ENCODE peak calls at places on chromosomes 6 and 20, in nine cellular contexts. P, K, G, F, C, M, S, B and U are unnamed samples. For H3K4me1, the result is how much of the 10 kb centered on the place peaks cover.

GRCh38 chr6:96116674-96117073 is 100.9 kb downstream of the FUT9 start:
- DNase-seq in K (no peak), M (no peak), B (no peak), F (no peak), P (no peak), G (no peak), C (no peak), S (no peak), U (no peak)

GRCh38 chr6:72002415-72002814 is 116.1 kb downstream of the RIMS1 start:
- DNase-seq in K (no peak), F (no peak), B (no peak), S (no peak), M (no peak), P (no peak), C (no peak), G (no peak), U (no peak)

GRCh38 chr6:26272171-26272631 is 92.8 kb upstream of the BTN3A2 start:
- DNase-seq in K (peak), M (no peak), B (no peak), C (peak), S (peak), F (no peak), P (peak), G (no peak), U (peak)

GRCh38 chr6:27168586-27169443 is 78.7 kb upstream of the PRSS16 start:
- DNase-seq in M (peak), F (no peak), K (no peak), B (no peak), S (no peak), C (no peak), P (no peak), G (no peak), U (no peak)

GRCh38 chr20:47204008-47204745 is 152.3 kb downstream of the ZMYND8 start:
- DNase-seq in C (no peak), B (no peak), M (peak), P (no peak), S (no peak), K (no peak), G (peak), F (no peak), U (no peak)

GRCh38 chr6:41064841-41065240 is 7.3 kb downstream of the OARD1 start:
- DNase-seq in G (no peak), B (no peak), C (no peak), S (no peak), K (no peak), M (no peak), P (no peak), F (no peak), U (peak)

GRCh38 chr20:38304845-38305447 is 990 bp downstream of the BPI start:
- DNase-seq in C (no peak), B (no peak), G (peak), K (peak), F (no peak), M (peak), P (peak), S (no peak), U (peak)

GRCh38 chr6:106961801-106962200 is 12.7 kb downstream of the CD24 start:
- DNase-seq in M (no peak), B (no peak), K (no peak), S (no peak), C (no peak), F (no peak), P (no peak), G (no peak), U (no peak)

GRCh38 chr6:15539722-15540270 is 123.0 kb downstream of the DTNBP1 start:
- DNase-seq in K (no peak), F (no peak), C (no peak), S (no peak), P (no peak), B (no peak), M (no peak), G (no peak), U (no peak)

GRCh38 chr6:42025066-42025789 is 25.1 kb upstream of the TAF8 start:
- DNase-seq in F (no peak), S (no peak), B (no peak), G (no peak), P (peak), M (no peak), C (no peak), K (no peak), U (no peak)

GRCh38 chr20:33521461-33521860 is 31.6 kb downstream of the CBFA2T2 start:
- DNase-seq in S (no peak), P (no peak), K (no peak), B (no peak), M (no peak), F (no peak), G (no peak), C (no peak), U (peak)

GRCh38 chr6:41021832-41022231 is 17.2 kb downstream of the UNC5CL start:
- DNase-seq in C (no peak), P (no peak), M (peak), G (peak), K (no peak), F (no peak), B (no peak), S (peak), U (no peak)

GRCh38 chr6:150767585-150768164 is 97.8 kb upstream of the MTHFD1L start:
- DNase-seq in M (no peak), C (no peak), G (no peak), F (no peak), P (no peak), K (no peak), S (no peak), B (no peak), U (no peak)

GRCh38 chr6:150766201-150766997 is 99.1 kb upstream of the MTHFD1L start:
- DNase-seq in K (no peak), C (no peak), F (no peak), P (no peak), B (no peak), G (no peak), S (no peak), M (no peak), U (no peak)

GRCh38 chr6:150765457-150765764 is 100.1 kb upstream of the MTHFD1L start:
- DNase-seq in S (no peak), P (no peak), C (no peak), K (no peak), B (no peak), M (no peak), G (no peak), F (no peak), U (no peak)

GRCh38 chr6:150767161-150767560 is 98.3 kb upstream of the MTHFD1L start:
- DNase-seq in F (no peak), B (no peak), M (no peak), P (no peak), K (no peak), G (no peak), S (no peak), C (no peak), U (no peak)

GRCh38 chr6:150764638-150765456 is 100.7 kb upstream of the MTHFD1L start:
- DNase-seq in S (no peak), M (no peak), C (no peak), P (no peak), B (no peak), G (no peak), K (no peak), F (no peak), U (no peak)
- H3K4me1 ChIP-seq in S (under half), M (under half), C (under half), P (under half), B (under half), G (under half), K (under half), F (under half), U (under half)

DNA sequence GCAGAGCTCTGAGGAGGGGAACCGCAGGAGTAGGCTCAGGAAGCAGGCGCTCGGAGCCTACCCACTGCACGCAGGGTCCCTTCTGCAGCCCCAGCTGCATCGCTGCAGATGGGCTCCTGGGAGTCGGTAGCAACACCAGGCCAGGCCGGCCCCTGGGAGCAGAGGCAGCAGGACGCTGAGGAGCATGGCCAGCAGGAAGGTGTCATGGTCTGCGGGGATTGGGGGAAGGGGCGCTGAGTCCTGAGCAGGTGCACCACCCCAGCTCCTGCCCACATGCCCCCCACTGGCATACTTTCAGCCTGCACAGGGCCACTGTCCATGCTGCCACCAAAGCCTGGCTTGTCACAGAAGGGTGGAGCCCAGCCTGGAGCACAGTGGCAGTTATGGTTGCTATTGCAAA is 7.7 kb upstream of the GFRA4 start:
- DNase-seq in B (no peak), G (no peak), K (no peak), F (no peak), P (no peak), C (no peak), M (no peak), S (no peak), U (no peak)
- H3K4me1 ChIP-seq in B (under half), G (under half), K (under half), F (under half), P (under half), C (under half), M (under half), S (under half), U (under half)

DNA sequence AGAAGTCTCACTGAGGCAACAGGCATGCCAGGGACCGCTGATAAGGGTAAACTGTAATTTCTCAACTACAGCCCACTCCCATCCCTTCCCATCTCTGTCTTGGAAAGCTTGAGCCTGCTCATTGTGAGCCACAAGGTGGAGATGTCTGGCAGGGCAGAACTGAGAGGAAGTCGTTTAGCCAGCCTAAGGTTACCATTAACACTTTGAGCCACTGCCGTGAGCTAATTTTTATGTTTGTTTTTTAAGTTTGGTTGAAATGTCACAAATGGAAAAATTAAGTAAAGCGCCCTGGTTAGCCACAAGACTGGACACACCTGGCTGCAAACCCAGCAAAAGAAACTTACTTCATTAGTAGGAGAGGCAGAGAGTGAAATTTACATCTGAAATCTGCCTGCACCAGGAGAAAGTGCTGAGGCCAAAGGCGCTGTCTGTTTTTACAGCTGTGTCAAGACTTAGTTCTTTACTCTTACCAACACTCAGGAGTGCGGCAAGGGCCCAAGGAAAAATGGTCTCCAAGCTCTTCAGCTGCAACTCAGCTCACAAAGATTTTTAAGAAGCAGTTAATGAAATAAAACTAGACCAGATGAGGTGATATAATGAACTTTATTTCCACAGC is 50.0 kb upstream of the FAM83C start:
- DNase-seq in K (no peak), F (no peak), S (no peak), G (no peak), B (no peak), P (no peak), M (peak), C (no peak), U (no peak)
- H3K4me1 ChIP-seq in K (under half), F (under half), S (under half), G (under half), B (under half), P (under half), M (under half), C (under half), U (under half)

GRCh38 chr6:35050988-35051330 is 90.2 kb downstream of the TCP11 start:
- DNase-seq in S (no peak), P (no peak), F (no peak), C (no peak), G (no peak), K (peak), M (no peak), B (no peak), U (no peak)
- H3K4me1 ChIP-seq in S (half or more), P (under half), F (under half), C (under half), G (under half), K (under half), M (under half), B (half or more), U (under half)

GRCh38 chr6:143698329-143698728 is 20.6 kb downstream of the PHACTR2 start:
- DNase-seq in M (no peak), F (no peak), K (no peak), S (no peak), G (no peak), C (no peak), B (no peak), P (no peak), U (no peak)
- H3K4me1 ChIP-seq in M (under half), F (under half), K (under half), S (half or more), G (under half), C (under half), B (half or more), P (under half), U (under half)

GRCh38 chr20:41533537-41534136 is 84.5 kb downstream of the CHD6 start:
- DNase-seq in S (no peak), F (no peak), G (no peak), C (no peak), M (no peak), P (no peak), K (no peak), B (no peak), U (peak)

GRCh38 chr20:41534842-41535241 is 83.3 kb downstream of the CHD6 start:
- DNase-seq in P (no peak), M (peak), C (no peak), B (no peak), K (no peak), F (no peak), S (no peak), G (no peak), U (no peak)

GRCh38 chr20:41534170-41534569 is 84.0 kb downstream of the CHD6 start:
- DNase-seq in F (no peak), C (no peak), G (no peak), M (no peak), S (no peak), B (no peak), K (no peak), P (no peak), U (no peak)

GRCh38 chr20:41531876-41532275 is 86.3 kb downstream of the CHD6 start:
- DNase-seq in G (no peak), S (no peak), M (no peak), K (no peak), P (no peak), C (no peak), B (no peak), F (no peak), U (no peak)

GRCh38 chr20:41532935-41533334 is 85.2 kb downstream of the CHD6 start:
- DNase-seq in C (no peak), P (no peak), G (no peak), B (no peak), S (no peak), M (no peak), K (no peak), F (no peak), U (no peak)
- H3K4me1 ChIP-seq in C (under half), P (under half), G (under half), B (under half), S (under half), M (under half), K (under half), F (under half), U (under half)

GRCh38 chr20:45998761-45999160 is 9.9 kb upstream of the MMP9 start:
- DNase-seq in F (peak), K (no peak), B (no peak), G (no peak), M (no peak), S (no peak), C (no peak), P (peak), U (no peak)
- H3K4me1 ChIP-seq in F (half or more), K (under half), B (under half), G (under half), M (under half), S (under half), C (half or more), P (under half), U (under half)

DNA sequence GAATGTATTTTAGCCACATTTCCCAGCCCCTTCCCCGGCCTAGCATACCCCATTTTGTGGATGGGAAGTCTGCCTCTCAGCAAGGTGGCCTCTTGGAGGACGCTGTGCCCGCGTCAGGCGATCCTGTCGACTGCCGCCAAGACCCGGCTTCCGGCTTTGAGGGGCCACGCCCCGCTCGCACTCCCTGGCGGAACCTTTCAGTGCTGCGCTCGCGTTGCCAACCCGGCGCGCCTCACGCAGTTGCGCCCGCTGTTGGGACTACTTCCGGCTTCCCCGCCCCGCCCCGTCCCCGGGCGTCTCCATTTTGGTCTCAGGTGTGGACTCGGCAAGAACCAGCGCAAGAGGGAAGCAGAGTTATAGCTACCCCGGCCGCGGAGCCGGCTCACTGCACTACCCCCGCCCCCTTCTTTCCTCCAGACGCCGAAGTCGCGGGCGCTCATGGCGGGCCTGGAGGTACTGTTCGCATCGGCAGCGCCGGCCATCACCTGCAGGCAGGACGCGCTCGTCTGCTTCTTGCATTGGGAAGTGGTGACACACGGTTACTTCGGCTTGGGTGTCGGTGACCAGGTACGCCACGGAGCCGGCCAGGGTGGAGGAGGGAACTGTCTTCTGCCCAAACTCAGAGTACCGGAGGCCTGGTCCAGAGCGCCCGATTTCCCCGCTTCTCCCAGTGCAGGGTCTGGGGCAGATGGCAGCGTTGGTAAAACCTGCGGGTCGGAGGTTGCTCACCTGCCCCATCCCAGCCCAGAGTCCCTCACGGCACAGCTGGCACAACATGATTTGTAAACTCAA is at the start of gene PSMF1:
- DNase-seq in B (peak), P (peak), F (peak), S (peak), G (peak), K (peak), C (peak), M (peak), U (peak)
- H3K4me1 ChIP-seq in B (half or more), P (under half), F (half or more), S (under half), G (under half), K (under half), C (under half), M (under half), U (under half)

DNA sequence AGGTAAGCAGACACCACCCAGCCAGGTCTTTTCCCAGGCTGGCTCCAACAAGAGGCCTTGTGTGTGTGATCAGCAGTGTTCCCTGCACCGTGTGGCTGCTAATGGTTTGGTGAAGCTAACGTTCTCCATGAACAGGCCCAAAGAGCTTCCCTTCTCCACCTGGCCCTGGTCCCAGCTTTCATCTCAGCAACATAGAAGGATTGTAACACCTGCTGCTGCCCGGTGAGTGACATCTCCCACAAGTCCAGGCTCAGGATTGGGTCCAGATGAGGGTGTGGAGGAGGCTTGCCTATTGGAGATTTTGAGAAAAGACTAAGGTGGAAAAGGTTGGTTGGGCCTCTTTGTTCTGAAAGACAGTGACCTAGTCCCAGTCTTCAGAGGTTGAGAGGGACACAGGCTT is 89.6 kb downstream of the TMEM242 start:
- DNase-seq in B (no peak), M (no peak), S (no peak), C (no peak), P (no peak), K (peak), G (no peak), F (no peak), U (no peak)
- H3K4me1 ChIP-seq in B (under half), M (under half), S (under half), C (under half), P (under half), K (under half), G (under half), F (under half), U (under half)